ENCODE peak calls at places on chromosomes 1 and 21, in seven cellular contexts. R is upper lobe of left lung, I is sigmoid colon, E is BE2C, H is GM23248, O is mesenchymal stem cell, B is left ventricle myocardium inferior. Z is an unnamed sample.
A peak's percentile ranks its signal among the peaks of the same experiment; 100 is the strongest.

GRCh38 chr1:186967659-186968394 is 139.1 kb downstream of the PLA2G4A start:
- DNase-seq in B (no peak), E (no peak), I (no peak), H (peak; percentile 74), O (peak; percentile 45), R (no peak), Z (no peak)

GRCh38 chr1:146032613-146033219 is 11.2 kb upstream of the HJV start:
- DNase-seq in H (peak; percentile 70), E (no peak), B (no peak), I (no peak), O (peak; percentile 66), R (no peak), Z (no peak)

GRCh38 chr1:25720624-25721023 is 79.4 kb upstream of the SELENON start:
- DNase-seq in E (no peak), I (no peak), B (no peak), R (no peak), O (no peak), H (no peak), Z (no peak)

GRCh38 chr1:108151548-108151947 is 48.6 kb downstream of the SLC25A24 start:
- DNase-seq in I (no peak), B (no peak), E (no peak), H (no peak), R (no peak), O (no peak), Z (no peak)

GRCh38 chr21:39927304-39927886 is 60.2 kb downstream of the PCP4 start:
- DNase-seq in H (no peak), E (no peak), I (no peak), B (no peak), O (no peak), R (no peak), Z (no peak)

GRCh38 chr1:221987860-221988520 is 246.1 kb upstream of the DUSP10 start:
- DNase-seq in R (no peak), O (peak; percentile 68), I (no peak), E (peak; percentile 11), H (peak; percentile 78), B (no peak), Z (no peak)

GRCh38 chr1:8161546-8162110 is 135.5 kb upstream of the ERRFI1 start:
- DNase-seq in B (no peak), R (no peak), E (no peak), I (no peak), H (no peak), O (no peak), Z (no peak)

GRCh38 chr1:106406114-106406513 is 650.4 kb upstream of the PRMT6 start:
- DNase-seq in O (no peak), E (no peak), R (no peak), H (no peak), B (no peak), I (no peak), Z (no peak)

GRCh38 chr1:238485062-238485905 is 594.6 kb upstream of the ZP4 start:
- DNase-seq in H (peak; percentile 73), O (peak; percentile 34), B (no peak), R (no peak), I (no peak), E (peak; percentile 20), Z (no peak)

GRCh38 chr1:228151526-228151925 is 1.8 kb downstream of the GJC2 start:
- DNase-seq in R (no peak), H (no peak), B (peak; percentile 13), I (peak; percentile 68), E (peak; percentile 12), O (no peak), Z (no peak)

GRCh38 chr1:166716620-166717019 is 122.7 kb upstream of the POGK start:
- DNase-seq in I (no peak), O (no peak), B (no peak), H (no peak), E (no peak), R (no peak), Z (no peak)

GRCh38 chr1:3471356-3472087 is 17.1 kb downstream of the ARHGEF16 start:
- DNase-seq in B (peak; percentile 62), E (peak; percentile 58), O (peak; percentile 80), H (peak; percentile 51), R (no peak), I (no peak), Z (no peak)

GRCh38 chr21:43311303-43311817 is 115.6 kb downstream of the SIK1 start:
- DNase-seq in E (no peak), O (no peak), B (no peak), R (no peak), H (no peak), I (no peak), Z (no peak)

GRCh38 chr1:44546403-44547053 is 127.8 kb downstream of the TMEM53 start:
- DNase-seq in B (no peak), R (no peak), E (no peak), O (no peak), H (no peak), I (no peak), Z (no peak)

GRCh38 chr1:46081206-46081605 is 51.2 kb downstream of the PIK3R3 start:
- DNase-seq in B (peak; percentile 19), I (no peak), H (no peak), R (no peak), O (no peak), E (no peak), Z (no peak)

GRCh38 chr21:26595971-26596370 is 22.9 kb upstream of the CYYR1 start:
- DNase-seq in R (no peak), H (no peak), E (no peak), B (no peak), I (no peak), O (no peak), Z (no peak)

GRCh38 chr1:40014253-40014706 is 26.2 kb upstream of the CAP1 start:
- DNase-seq in R (no peak), B (no peak), E (no peak), H (peak; percentile 36), O (peak; percentile 57), I (no peak), Z (no peak)

GRCh38 chr21:31374430-31374829 is 30.4 kb upstream of the TIAM1 start:
- DNase-seq in B (no peak), E (no peak), H (no peak), R (no peak), O (no peak), I (no peak), Z (no peak)

GRCh38 chr1:201282931-201283829 is at the start of gene PKP1:
- DNase-seq in H (peak; percentile 73), R (peak; percentile 50), I (peak; percentile 58), E (peak; percentile 82), B (no peak), O (no peak), Z (no peak)

GRCh38 chr1:192539450-192540132 is 36.0 kb upstream of the RGS1 start:
- DNase-seq in H (peak; percentile 96), I (no peak), R (no peak), E (no peak), O (peak; percentile 98), B (no peak), Z (no peak)

GRCh38 chr1:2276803-2277580 is 48.9 kb downstream of the SKI start:
- DNase-seq in H (peak; percentile 80), O (peak; percentile 34), R (no peak), B (no peak), E (no peak), I (no peak), Z (no peak)

GRCh38 chr1:6960291-6960758 is 175.1 kb downstream of the CAMTA1 start:
- DNase-seq in B (no peak), I (no peak), H (peak; percentile 77), E (peak; percentile 59), O (no peak), R (no peak), Z (no peak)

DNA sequence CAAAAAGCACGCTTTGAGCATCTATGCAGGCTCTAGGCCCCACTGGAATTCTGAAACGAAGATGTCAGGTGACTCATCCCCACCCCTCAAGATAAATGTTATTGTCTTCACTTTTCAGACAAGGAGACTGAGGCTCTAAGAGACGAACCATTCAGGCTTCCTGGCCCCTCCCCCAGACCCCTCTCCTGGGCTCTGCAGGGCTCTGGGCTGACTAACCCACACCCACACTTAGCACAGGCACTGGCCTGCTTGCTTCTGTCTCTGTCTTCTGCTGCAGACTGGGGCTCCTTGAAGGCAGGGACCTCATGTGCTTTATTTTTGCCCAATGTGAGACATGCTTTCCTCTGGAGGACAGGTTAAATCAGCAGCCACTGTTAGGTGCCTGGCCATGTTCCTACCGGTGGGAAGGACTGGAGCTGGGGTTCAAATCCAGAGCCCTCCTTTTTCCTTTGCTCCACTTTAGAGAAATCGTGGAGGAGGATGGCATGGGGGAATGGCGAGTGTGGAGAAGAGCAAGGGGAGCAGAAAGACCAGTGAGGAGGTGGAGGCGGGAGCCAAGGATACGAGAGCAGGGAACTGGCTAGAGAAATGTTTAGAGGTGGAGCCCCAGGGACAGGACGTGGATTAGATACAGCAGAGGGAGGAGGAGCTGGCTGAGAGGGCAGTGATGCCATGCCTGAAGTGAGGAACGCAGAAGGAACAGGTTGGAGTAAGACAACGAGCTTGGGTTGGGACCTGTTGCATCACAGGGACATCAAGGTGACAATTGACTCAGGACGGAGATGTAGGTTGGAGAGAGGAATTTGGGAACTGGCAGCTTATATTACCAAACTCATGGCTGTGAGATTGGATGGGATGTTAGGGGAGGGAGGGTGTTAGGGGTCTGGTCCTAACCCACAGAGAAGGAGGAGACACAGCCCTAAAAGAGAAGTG is 1.7 kb downstream of the TMEM125 start:
- DNase-seq in R (no peak), B (no peak), E (no peak), I (peak; percentile 30), O (no peak), H (no peak), Z (no peak)
- H3K4me3 ChIP-seq in R (no peak overlapping the region), B (no peak overlapping the region), E (no peak overlapping the region), I (no peak overlapping the region), O (no peak overlapping the region), H (no peak overlapping the region), Z (peak overlapping the region; percentile 44)

GRCh38 chr1:181150842-181151241 is 62.3 kb downstream of the IER5 start:
- DNase-seq in H (no peak), E (no peak), R (no peak), I (peak; percentile 3), B (no peak), O (no peak), Z (no peak)

GRCh38 chr1:181153634-181153961 is 65.1 kb downstream of the IER5 start:
- DNase-seq in O (no peak), E (no peak), H (no peak), B (no peak), R (no peak), I (no peak), Z (no peak)

GRCh38 chr1:181151378-181152326 is 63.2 kb downstream of the IER5 start:
- DNase-seq in O (peak; percentile 75), E (no peak), H (peak; percentile 76), R (no peak), I (peak; percentile 47), B (no peak), Z (no peak)

GRCh38 chr1:181155339-181155738 is 66.8 kb downstream of the IER5 start:
- DNase-seq in O (no peak), B (no peak), H (no peak), I (no peak), E (no peak), R (no peak), Z (no peak)

GRCh38 chr1:181152892-181153633 is 64.6 kb downstream of the IER5 start:
- DNase-seq in I (peak; percentile 94), R (peak; percentile 85), B (peak; percentile 89), E (peak; percentile 72), H (peak; percentile 79), O (peak; percentile 76), Z (no peak)
- H3K4me1 ChIP-seq in I (no peaks in the 10 kb centered on the region), R (peaks cover 27% of the 10 kb centered on the region), B (peaks cover 59% of the 10 kb centered on the region), E (peaks cover 19% of the 10 kb centered on the region), H (peaks cover 25% of the 10 kb centered on the region), O (peaks cover 5% of the 10 kb centered on the region), Z (peaks cover 2% of the 10 kb centered on the region)

GRCh38 chr1:43388021-43388575 is 1.5 kb downstream of the MED8 start:
- DNase-seq in I (no peak), E (no peak), O (peak; percentile 35), H (peak; percentile 82), R (peak; percentile 49), B (no peak), Z (no peak)
- H3K4me3 ChIP-seq in I (no peak overlapping the region), E (no peak overlapping the region), O (peak overlapping the region; percentile 89), H (peak overlapping the region; percentile 98), R (no peak overlapping the region), B (peak overlapping the region; percentile 90), Z (no peak overlapping the region)

GRCh38 chr1:54250670-54251069 is 50.7 kb downstream of the MRPL37 start:
- DNase-seq in R (no peak), H (no peak), B (no peak), I (no peak), E (no peak), O (no peak), Z (no peak)
- H3K4me1 ChIP-seq in R (no peaks in the 10 kb centered on the region), H (peaks cover 45% of the 10 kb centered on the region), B (peaks cover 54% of the 10 kb centered on the region), I (no peaks in the 10 kb centered on the region), E (no peaks in the 10 kb centered on the region), O (peaks cover 36% of the 10 kb centered on the region), Z (no peaks in the 10 kb centered on the region)

Z was measured in iPS DF 6.9.